ENCODE peak calls at places on chromosomes 16 and 17, in nine cellular contexts. One of them, this sample, is unnamed.

GRCh38 chr16:11386054-11386680 is 40.9 kb downstream of the RMI2 start:
- DNase-seq in RPMI8226: no peak
- DNase-seq in kidney: peak; percentile 48
- DNase-seq in body of pancreas: no peak
- DNase-seq in EL: no peak
- DNase-seq in activated naive CD8-positive, alpha-beta T cell treated with anti-CD3 and anti-CD28 coated beads, Interleukin-2, amount 50 U/mL, for 24 hours: no peak
- DNase-seq in stimulated activated CD8-positive, alpha-beta memory T cell treated with anti-CD3 and anti-CD28 coated beads, Interleukin-7, amount 100 ng/mL, for 48 hours: no peak
- DNase-seq in IMR-90: no peak
- DNase-seq in activated naive CD4-positive, alpha-beta T cell treated with anti-CD3 and anti-CD28 coated beads for 36 hours: peak; percentile 30
- DNase-seq in this sample: no peak

GRCh38 chr17:47864791-47865216 is 13.8 kb upstream of the SP6 start:
- DNase-seq in RPMI8226: peak; percentile 39
- DNase-seq in activated naive CD4-positive, alpha-beta T cell treated with anti-CD3 and anti-CD28 coated beads for 36 hours: peak; percentile 32
- DNase-seq in activated naive CD8-positive, alpha-beta T cell treated with anti-CD3 and anti-CD28 coated beads, Interleukin-2, amount 50 U/mL, for 24 hours: no peak
- DNase-seq in body of pancreas: no peak
- DNase-seq in EL: peak; percentile 58
- DNase-seq in IMR-90: no peak
- DNase-seq in stimulated activated CD8-positive, alpha-beta memory T cell treated with anti-CD3 and anti-CD28 coated beads, Interleukin-7, amount 100 ng/mL, for 48 hours: no peak
- DNase-seq in kidney: no peak
- DNase-seq in this sample: no peak

GRCh38 chr17:259341-259976 is 78.0 kb upstream of the DOC2B start:
- DNase-seq in activated naive CD8-positive, alpha-beta T cell treated with anti-CD3 and anti-CD28 coated beads, Interleukin-2, amount 50 U/mL, for 24 hours: no peak
- DNase-seq in RPMI8226: no peak
- DNase-seq in stimulated activated CD8-positive, alpha-beta memory T cell treated with anti-CD3 and anti-CD28 coated beads, Interleukin-7, amount 100 ng/mL, for 48 hours: no peak
- DNase-seq in kidney: peak; percentile 35
- DNase-seq in EL: no peak
- DNase-seq in activated naive CD4-positive, alpha-beta T cell treated with anti-CD3 and anti-CD28 coated beads for 36 hours: no peak
- DNase-seq in body of pancreas: peak; percentile 9
- DNase-seq in IMR-90: no peak
- DNase-seq in this sample: no peak

GRCh38 chr16:50627419-50627818 is 53.7 kb downstream of the SNX20 start:
- DNase-seq in IMR-90: no peak
- DNase-seq in body of pancreas: no peak
- DNase-seq in activated naive CD4-positive, alpha-beta T cell treated with anti-CD3 and anti-CD28 coated beads for 36 hours: peak; percentile 75
- DNase-seq in activated naive CD8-positive, alpha-beta T cell treated with anti-CD3 and anti-CD28 coated beads, Interleukin-2, amount 50 U/mL, for 24 hours: peak; percentile 46
- DNase-seq in stimulated activated CD8-positive, alpha-beta memory T cell treated with anti-CD3 and anti-CD28 coated beads, Interleukin-7, amount 100 ng/mL, for 48 hours: no peak
- DNase-seq in EL: peak; percentile 26
- DNase-seq in RPMI8226: peak; percentile 72
- DNase-seq in kidney: peak; percentile 39
- DNase-seq in this sample: no peak

GRCh38 chr17:79852748-79853147 is 13.5 kb upstream of the CBX4 start:
- DNase-seq in stimulated activated CD8-positive, alpha-beta memory T cell treated with anti-CD3 and anti-CD28 coated beads, Interleukin-7, amount 100 ng/mL, for 48 hours: no peak
- DNase-seq in activated naive CD8-positive, alpha-beta T cell treated with anti-CD3 and anti-CD28 coated beads, Interleukin-2, amount 50 U/mL, for 24 hours: no peak
- DNase-seq in kidney: no peak
- DNase-seq in activated naive CD4-positive, alpha-beta T cell treated with anti-CD3 and anti-CD28 coated beads for 36 hours: no peak
- DNase-seq in body of pancreas: no peak
- DNase-seq in RPMI8226: no peak
- DNase-seq in EL: peak; percentile 32
- DNase-seq in IMR-90: peak; percentile 52
- DNase-seq in this sample: peak; percentile 67

GRCh38 chr17:2893422-2893914 is 97.2 kb downstream of the RAP1GAP2 start:
- DNase-seq in IMR-90: no peak
- DNase-seq in body of pancreas: peak; percentile 96
- DNase-seq in stimulated activated CD8-positive, alpha-beta memory T cell treated with anti-CD3 and anti-CD28 coated beads, Interleukin-7, amount 100 ng/mL, for 48 hours: no peak
- DNase-seq in activated naive CD4-positive, alpha-beta T cell treated with anti-CD3 and anti-CD28 coated beads for 36 hours: no peak
- DNase-seq in EL: no peak
- DNase-seq in kidney: peak; percentile 84
- DNase-seq in RPMI8226: peak; percentile 74
- DNase-seq in activated naive CD8-positive, alpha-beta T cell treated with anti-CD3 and anti-CD28 coated beads, Interleukin-2, amount 50 U/mL, for 24 hours: no peak
- DNase-seq in this sample: no peak

GRCh38 chr16:67773099-67773498 is 33.3 kb downstream of the RANBP10 start:
- DNase-seq in RPMI8226: no peak
- DNase-seq in activated naive CD8-positive, alpha-beta T cell treated with anti-CD3 and anti-CD28 coated beads, Interleukin-2, amount 50 U/mL, for 24 hours: no peak
- DNase-seq in activated naive CD4-positive, alpha-beta T cell treated with anti-CD3 and anti-CD28 coated beads for 36 hours: no peak
- DNase-seq in stimulated activated CD8-positive, alpha-beta memory T cell treated with anti-CD3 and anti-CD28 coated beads, Interleukin-7, amount 100 ng/mL, for 48 hours: no peak
- DNase-seq in body of pancreas: peak; percentile 43
- DNase-seq in IMR-90: no peak
- DNase-seq in kidney: no peak
- DNase-seq in EL: no peak
- DNase-seq in this sample: peak; percentile 18

GRCh38 chr17:74119960-74120359 is 83.5 kb upstream of the RPL38 start:
- DNase-seq in RPMI8226: no peak
- DNase-seq in EL: no peak
- DNase-seq in kidney: peak; percentile 48
- DNase-seq in activated naive CD4-positive, alpha-beta T cell treated with anti-CD3 and anti-CD28 coated beads for 36 hours: no peak
- DNase-seq in stimulated activated CD8-positive, alpha-beta memory T cell treated with anti-CD3 and anti-CD28 coated beads, Interleukin-7, amount 100 ng/mL, for 48 hours: no peak
- DNase-seq in activated naive CD8-positive, alpha-beta T cell treated with anti-CD3 and anti-CD28 coated beads, Interleukin-2, amount 50 U/mL, for 24 hours: no peak
- DNase-seq in IMR-90: no peak
- DNase-seq in body of pancreas: no peak
- DNase-seq in this sample: no peak

GRCh38 chr16:75580-76501 is 2.2 kb upstream of the MPG start:
- DNase-seq in activated naive CD8-positive, alpha-beta T cell treated with anti-CD3 and anti-CD28 coated beads, Interleukin-2, amount 50 U/mL, for 24 hours: no peak
- DNase-seq in body of pancreas: peak; percentile 53
- DNase-seq in kidney: peak; percentile 91
- DNase-seq in RPMI8226: peak; percentile 54
- DNase-seq in activated naive CD4-positive, alpha-beta T cell treated with anti-CD3 and anti-CD28 coated beads for 36 hours: peak; percentile 25
- DNase-seq in IMR-90: peak; percentile 86
- DNase-seq in stimulated activated CD8-positive, alpha-beta memory T cell treated with anti-CD3 and anti-CD28 coated beads, Interleukin-7, amount 100 ng/mL, for 48 hours: no peak
- DNase-seq in EL: peak; percentile 85
- DNase-seq in this sample: peak; percentile 94

GRCh38 chr17:64115871-64116534 is 13.9 kb downstream of the ERN1 start:
- DNase-seq in activated naive CD4-positive, alpha-beta T cell treated with anti-CD3 and anti-CD28 coated beads for 36 hours: peak; percentile 32
- DNase-seq in RPMI8226: no peak
- DNase-seq in body of pancreas: peak; percentile 69
- DNase-seq in EL: peak; percentile 87
- DNase-seq in stimulated activated CD8-positive, alpha-beta memory T cell treated with anti-CD3 and anti-CD28 coated beads, Interleukin-7, amount 100 ng/mL, for 48 hours: no peak
- DNase-seq in IMR-90: peak; percentile 94
- DNase-seq in activated naive CD8-positive, alpha-beta T cell treated with anti-CD3 and anti-CD28 coated beads, Interleukin-2, amount 50 U/mL, for 24 hours: no peak
- DNase-seq in kidney: no peak
- DNase-seq in this sample: peak; percentile 84

GRCh38 chr17:27529230-27529796 is 73.1 kb downstream of the KSR1 start:
- DNase-seq in kidney: no peak
- DNase-seq in EL: no peak
- DNase-seq in stimulated activated CD8-positive, alpha-beta memory T cell treated with anti-CD3 and anti-CD28 coated beads, Interleukin-7, amount 100 ng/mL, for 48 hours: no peak
- DNase-seq in activated naive CD8-positive, alpha-beta T cell treated with anti-CD3 and anti-CD28 coated beads, Interleukin-2, amount 50 U/mL, for 24 hours: no peak
- DNase-seq in IMR-90: peak; percentile 76
- DNase-seq in activated naive CD4-positive, alpha-beta T cell treated with anti-CD3 and anti-CD28 coated beads for 36 hours: no peak
- DNase-seq in body of pancreas: peak; percentile 55
- DNase-seq in RPMI8226: no peak
- DNase-seq in this sample: peak; percentile 70

GRCh38 chr16:19136549-19137196 is 22.9 kb downstream of the ITPRIPL2 start:
- DNase-seq in stimulated activated CD8-positive, alpha-beta memory T cell treated with anti-CD3 and anti-CD28 coated beads, Interleukin-7, amount 100 ng/mL, for 48 hours: no peak
- DNase-seq in activated naive CD4-positive, alpha-beta T cell treated with anti-CD3 and anti-CD28 coated beads for 36 hours: no peak
- DNase-seq in kidney: no peak
- DNase-seq in IMR-90: peak; percentile 53
- DNase-seq in EL: no peak
- DNase-seq in RPMI8226: peak; percentile 37
- DNase-seq in body of pancreas: no peak
- DNase-seq in activated naive CD8-positive, alpha-beta T cell treated with anti-CD3 and anti-CD28 coated beads, Interleukin-2, amount 50 U/mL, for 24 hours: no peak
- DNase-seq in this sample: peak; percentile 74

GRCh38 chr16:81493755-81494433 is 49.3 kb downstream of the CMIP start:
- DNase-seq in kidney: peak; percentile 95
- DNase-seq in activated naive CD4-positive, alpha-beta T cell treated with anti-CD3 and anti-CD28 coated beads for 36 hours: peak; percentile 53
- DNase-seq in EL: peak; percentile 76
- DNase-seq in body of pancreas: peak; percentile 90
- DNase-seq in RPMI8226: no peak
- DNase-seq in IMR-90: peak; percentile 94
- DNase-seq in activated naive CD8-positive, alpha-beta T cell treated with anti-CD3 and anti-CD28 coated beads, Interleukin-2, amount 50 U/mL, for 24 hours: peak; percentile 27
- DNase-seq in stimulated activated CD8-positive, alpha-beta memory T cell treated with anti-CD3 and anti-CD28 coated beads, Interleukin-7, amount 100 ng/mL, for 48 hours: peak; percentile 66
- DNase-seq in this sample: peak; percentile 79

This sample was measured in mesenchymal stem cell.